ENCODE peak calls at places on chromosome 4, in four cellular contexts. B, F, S and U are unnamed samples.

GRCh38 chr4:27094785-27095184 is 234.1 kb downstream of the STIM2 start:
- DNase-seq in B (no peak), F (no peak), S (no peak), U (no peak)

GRCh38 chr4:166675411-166675810 is 558.9 kb downstream of the SPOCK3 start:
- DNase-seq in B (no peak), F (no peak), S (no peak), U (no peak)

GRCh38 chr4:67393699-67394281 is 151.5 kb downstream of the CENPC start:
- DNase-seq in B (peak; percentile 32), F (peak; percentile 44), S (peak; percentile 15), U (no peak)

GRCh38 chr4:102299708-102300107 is 45.6 kb downstream of the SLC39A8 start:
- DNase-seq in B (peak; percentile 70), F (peak; percentile 62), S (peak; percentile 21), U (peak; percentile 53)

GRCh38 chr4:154164931-154165839 is 326.4 kb downstream of the DCHS2 start:
- DNase-seq in B (no peak), F (no peak), S (no peak), U (no peak)

GRCh38 chr4:54913751-54914526 is 211.5 kb downstream of the KDR start:
- DNase-seq in B (no peak), F (no peak), S (peak; percentile 12), U (no peak)

GRCh38 chr4:26130173-26130572 is 190.6 kb upstream of the RBPJ start:
- DNase-seq in B (no peak), F (no peak), S (no peak), U (no peak)

GRCh38 chr4:140711910-140712309 is 44.3 kb downstream of the TBC1D9 start:
- DNase-seq in B (no peak), F (no peak), S (peak; percentile 57), U (no peak)

GRCh38 chr4:5956285-5957021 is 61.8 kb downstream of the C4orf50 start:
- DNase-seq in B (no peak), F (no peak), S (peak; percentile 11), U (peak; percentile 64)

GRCh38 chr4:27009539-27009938 is 148.9 kb downstream of the STIM2 start:
- DNase-seq in B (no peak), F (no peak), S (no peak), U (no peak)

GRCh38 chr4:145909331-145909730 is 29.3 kb downstream of the ZNF827 start:
- DNase-seq in B (peak; percentile 65), F (peak; percentile 64), S (no peak), U (peak; percentile 82)

GRCh38 chr4:36053931-36054330 is 190.4 kb downstream of the ARAP2 start:
- DNase-seq in B (no peak), F (no peak), S (no peak), U (no peak)

GRCh38 chr4:4607336-4608213 is 65.7 kb upstream of the STX18 start:
- DNase-seq in B (no peak), F (no peak), S (no peak), U (no peak)

GRCh38 chr4:56937262-56937661 is 29.6 kb downstream of the REST start:
- DNase-seq in B (no peak), F (peak; percentile 29), S (no peak), U (no peak)

GRCh38 chr4:77712675-77713074 is 106.5 kb downstream of the CNOT6L start:
- DNase-seq in B (no peak), F (no peak), S (no peak), U (no peak)

DNA sequence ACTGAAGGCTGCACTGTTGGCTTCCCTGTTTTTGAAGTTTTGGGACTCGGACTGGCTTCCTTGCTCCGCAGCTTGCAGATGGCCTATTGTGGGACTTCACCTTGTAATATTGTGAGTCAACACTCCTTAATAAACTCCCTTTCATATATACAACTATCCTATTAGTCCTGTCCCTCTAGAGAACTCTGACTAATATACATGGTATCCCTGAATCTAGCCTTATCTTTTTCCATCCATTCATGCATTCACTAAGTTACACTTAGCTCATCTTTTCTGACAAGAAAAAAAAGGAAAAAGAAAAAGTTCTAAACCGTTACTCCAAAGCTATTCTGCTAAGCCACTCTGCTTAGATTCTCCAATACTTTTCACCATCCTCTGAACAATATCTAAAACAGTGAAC is 1260.2 kb upstream of the PCDH7 start:
- DNase-seq in B (no peak), F (no peak), S (no peak), U (no peak)
- TF ChIP-seq HMGXB4 in B (no peak), F (no peak), S (no peak), U (no peak)

GRCh38 chr4:1851575-1852415 is 4.2 kb downstream of the LETM1 start:
- DNase-seq in B (no peak), F (no peak), S (no peak), U (no peak)

GRCh38 chr4:1846580-1846979 is 9.4 kb downstream of the LETM1 start:
- DNase-seq in B (no peak), F (no peak), S (no peak), U (no peak)

GRCh38 chr4:1851160-1851559 is 4.8 kb downstream of the LETM1 start:
- DNase-seq in B (no peak), F (no peak), S (no peak), U (no peak)

GRCh38 chr4:1852904-1853623 is 2.9 kb downstream of the LETM1 start:
- DNase-seq in B (no peak), F (no peak), S (no peak), U (no peak)

DNA sequence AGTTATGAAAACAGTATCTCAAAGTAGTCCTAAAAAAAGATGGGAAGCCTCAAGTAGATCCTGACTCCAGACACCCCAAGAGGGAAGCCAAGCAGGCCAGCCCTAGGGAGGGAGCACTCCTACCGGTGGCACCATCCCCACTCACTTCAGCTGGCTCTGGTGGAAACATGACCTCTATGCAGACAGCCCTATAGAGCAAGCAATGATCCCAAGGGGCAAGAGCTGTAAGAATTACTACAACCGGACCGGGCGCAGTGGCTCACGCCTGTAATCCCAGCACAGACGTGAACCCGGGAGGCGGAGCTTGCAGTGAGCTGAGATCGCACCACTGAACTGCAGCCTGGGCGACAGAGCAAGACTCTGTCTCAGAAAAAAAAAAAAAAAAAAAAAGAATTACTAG is 5.7 kb downstream of the LETM1 start:
- DNase-seq in B (no peak), F (no peak), S (no peak), U (no peak)
- TF ChIP-seq MAX in B (no peak), F (no peak), S (no peak), U (no peak)

GRCh38 chr4:85733798-85734197 is 258.8 kb downstream of the ARHGAP24 start:
- DNase-seq in B (no peak), F (no peak), S (no peak), U (no peak)

GRCh38 chr4:85736576-85736975 is 261.6 kb downstream of the ARHGAP24 start:
- DNase-seq in B (no peak), F (no peak), S (no peak), U (no peak)

GRCh38 chr4:85728471-85728870 is 253.5 kb downstream of the ARHGAP24 start:
- DNase-seq in B (no peak), F (no peak), S (no peak), U (no peak)

GRCh38 chr4:85734446-85734845 is 259.5 kb downstream of the ARHGAP24 start:
- DNase-seq in B (no peak), F (no peak), S (no peak), U (no peak)

GRCh38 chr4:85732124-85732523 is 257.2 kb downstream of the ARHGAP24 start:
- DNase-seq in B (no peak), F (no peak), S (no peak), U (no peak)
- TF ChIP-seq HMGXB4 in B (no peak), F (no peak), S (no peak), U (no peak)

GRCh38 chr4:17781831-17782287 is 438 bp upstream of the FAM184B start:
- DNase-seq in B (no peak), F (no peak), S (no peak), U (no peak)
- TF ChIP-seq MAX in B (no peak), F (no peak), S (no peak), U (no peak)

DNA sequence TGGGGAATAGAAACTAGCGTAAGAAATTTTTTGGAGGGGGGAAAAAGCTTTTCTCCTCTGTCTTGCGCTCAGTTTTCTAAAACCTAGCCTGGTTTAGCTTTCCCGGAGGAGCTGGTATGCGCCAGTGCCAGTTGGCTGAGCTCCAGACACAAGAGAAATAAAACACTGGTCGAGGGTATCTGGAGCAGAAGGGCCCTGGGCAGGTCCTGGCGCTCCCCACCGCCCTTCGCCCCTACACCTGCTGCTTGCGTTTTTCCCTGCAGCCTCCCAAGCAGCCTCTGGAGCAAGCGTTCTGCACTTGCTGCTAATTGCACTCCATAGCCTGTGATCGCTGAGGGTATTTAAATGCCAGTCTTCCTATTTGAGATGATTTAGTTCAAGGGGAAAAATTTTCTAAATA is 816 bp downstream of the EREG start:
- DNase-seq in B (peak; percentile 20), F (no peak), S (no peak), U (peak; percentile 40)
- TF ChIP-seq HMGXB4 in B (no peak), F (no peak), S (no peak), U (peak; percentile 1)

GRCh38 chr4:138205531-138206233 is 36.5 kb downstream of the SLC7A11 start:
- DNase-seq in B (no peak), F (no peak), S (no peak), U (no peak)
- TF ChIP-seq MAX in B (no peak), F (no peak), S (no peak), U (no peak)

DNA sequence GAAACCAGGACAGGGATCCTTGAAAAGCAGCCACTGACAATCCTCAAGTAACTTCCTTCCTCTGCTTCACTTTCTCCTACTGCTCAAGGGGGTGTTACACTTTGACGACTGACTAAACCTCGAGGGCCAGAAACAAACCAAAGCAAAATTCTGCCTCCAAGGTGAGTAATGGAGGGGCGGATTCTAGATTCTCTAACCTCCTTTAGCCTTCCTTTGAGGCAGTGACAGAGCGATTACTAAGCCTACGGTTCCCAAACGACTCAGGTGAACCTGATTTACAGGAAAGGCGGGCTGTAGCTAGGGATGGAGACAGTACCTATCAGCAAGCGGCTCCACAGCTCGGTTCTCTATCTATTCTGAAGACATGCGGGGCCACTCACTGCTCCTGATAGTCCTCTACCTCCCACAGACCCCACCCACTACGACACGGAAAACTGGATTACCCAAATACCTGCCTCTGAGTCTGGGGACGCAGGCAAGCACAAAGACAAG is 487 bp downstream of the TBCK start:
- DNase-seq in B (peak; percentile 31), F (no peak), S (peak; percentile 39), U (no peak)
- TF ChIP-seq HMGXB4 in B (no peak), F (no peak), S (no peak), U (no peak)

GRCh38 chr4:835148-836002 is 9.4 kb upstream of the CPLX1 start:
- DNase-seq in B (no peak), F (no peak), S (peak; percentile 30), U (no peak)

GRCh38 chr4:836003-836511 is 10.1 kb upstream of the CPLX1 start:
- DNase-seq in B (no peak), F (no peak), S (no peak), U (no peak)

GRCh38 chr4:837772-838171 is 11.8 kb upstream of the CPLX1 start:
- DNase-seq in B (no peak), F (no peak), S (no peak), U (no peak)

GRCh38 chr4:834368-835147 is 8.6 kb upstream of the CPLX1 start:
- DNase-seq in B (no peak), F (no peak), S (no peak), U (no peak)

DNA sequence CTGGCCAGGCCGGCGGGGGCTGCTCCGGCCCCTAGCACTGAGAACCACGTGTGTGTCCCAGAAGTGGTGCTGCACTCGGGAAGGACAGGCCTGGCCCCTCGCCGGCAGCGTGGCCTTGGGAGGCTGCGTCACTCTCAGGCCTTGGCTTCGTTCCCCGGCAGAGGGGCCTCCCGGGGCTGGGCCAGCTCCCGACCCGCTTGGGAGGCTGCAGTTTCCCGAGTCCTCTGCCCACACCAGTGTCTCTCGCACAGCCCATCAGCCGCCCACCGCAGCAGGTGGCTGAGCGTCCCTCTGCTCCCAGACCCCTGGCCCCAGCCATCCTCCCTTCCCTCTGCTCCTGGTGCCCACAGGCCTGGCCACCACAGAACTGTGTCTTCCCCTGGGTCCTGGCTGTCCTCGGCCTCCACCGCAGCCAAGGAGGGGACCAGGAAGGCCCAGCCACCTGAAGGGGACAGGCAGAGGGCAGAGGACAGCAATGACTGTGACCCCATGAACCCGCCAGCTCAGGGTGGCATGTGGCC is 10.9 kb upstream of the CPLX1 start:
- DNase-seq in B (no peak), F (no peak), S (peak; percentile 22), U (no peak)
- TF ChIP-seq MAX in B (no peak), F (no peak), S (peak; percentile 60), U (no peak)